ENCODE peak calls at places on chromosomes 13 and 19, in ten cellular contexts. D is left ventricle myocardium inferior; L is stomach; Y is mesendoderm; O is ovary; E is IMR-90; G is breast epithelium; W is upper lobe of right lung; F is heart right ventricle; J is CD4-positive, alpha-beta memory T cell. Z is an unnamed sample.

GRCh38 chr13:40391788-40392187 is 274.7 kb downstream of the FOXO1 start:
- DNase-seq in L (no peak), Y (no peak), G (no peak), J (no peak), F (no peak), E (no peak), O (no peak), W (no peak), D (no peak), Z (no peak)

GRCh38 chr13:62432906-62433305 is 1017.3 kb upstream of the PCDH20 start:
- DNase-seq in Y (peak; percentile 77), D (no peak), J (no peak), F (no peak), E (no peak), G (no peak), O (no peak), L (no peak), W (no peak), Z (no peak)

GRCh38 chr13:24670927-24671326 is 9.3 kb upstream of the ATP12A start:
- DNase-seq in O (no peak), L (no peak), J (no peak), E (no peak), Y (peak; percentile 93), D (no peak), G (no peak), F (no peak), W (no peak), Z (no peak)

GRCh38 chr13:45584816-45585215 is 30.7 kb downstream of the ERICH6B start:
- DNase-seq in O (no peak), E (no peak), Y (peak; percentile 56), W (no peak), G (no peak), L (no peak), J (no peak), D (no peak), F (no peak), Z (no peak)

GRCh38 chr19:30908262-30908771 is 440.9 kb downstream of the TSHZ3 start:
- DNase-seq in E (no peak), J (no peak), O (no peak), F (no peak), W (no peak), Y (no peak), G (no peak), L (no peak), D (no peak), Z (no peak)

GRCh38 chr13:99655351-99656091 is 154.2 kb downstream of the TM9SF2 start:
- DNase-seq in L (no peak), D (no peak), O (no peak), G (no peak), W (no peak), Y (peak; percentile 55), F (no peak), E (peak; percentile 24), J (no peak), Z (no peak)

GRCh38 chr13:73625562-73626339 is 508.5 kb downstream of the KLF12 start:
- DNase-seq in D (no peak), G (no peak), E (no peak), J (peak; percentile 62), O (no peak), F (no peak), W (no peak), Y (no peak), L (no peak), Z (no peak)

GRCh38 chr19:35044317-35045117 is 3.0 kb downstream of the HPN start:
- DNase-seq in W (no peak), Y (peak; percentile 72), O (peak; percentile 50), E (peak; percentile 43), L (peak; percentile 68), G (no peak), J (peak; percentile 49), D (peak; percentile 63), F (peak; percentile 55), Z (peak; percentile 54)

GRCh38 chr13:52809310-52809769 is 39.1 kb downstream of the PCDH8 start:
- DNase-seq in Y (peak; percentile 90), O (no peak), J (peak; percentile 9), W (peak; percentile 73), G (peak; percentile 59), L (peak; percentile 28), F (peak; percentile 76), D (peak; percentile 33), E (peak; percentile 39), Z (peak; percentile 37)

GRCh38 chr19:36819130-36819630 is 19.0 kb downstream of the ZNF790 start:
- DNase-seq in J (no peak), L (no peak), F (no peak), Y (peak; percentile 29), G (no peak), E (no peak), O (no peak), W (no peak), D (no peak), Z (no peak)

GRCh38 chr19:43470288-43470687 is 4.9 kb upstream of the LYPD3 start:
- DNase-seq in W (no peak), G (no peak), Y (peak; percentile 68), E (peak; percentile 93), L (no peak), D (no peak), O (no peak), F (no peak), J (peak; percentile 22), Z (no peak)

GRCh38 chr19:35560677-35561076 is 2.8 kb downstream of the ATP4A start:
- DNase-seq in G (no peak), F (no peak), L (no peak), W (no peak), E (no peak), Y (no peak), O (no peak), J (no peak), D (no peak), Z (no peak)

GRCh38 chr13:91719033-91719432 is 320.6 kb downstream of the GPC5 start:
- DNase-seq in D (no peak), L (no peak), E (peak; percentile 14), O (no peak), F (no peak), J (no peak), Y (peak; percentile 31), W (no peak), G (no peak), Z (peak; percentile 28)

GRCh38 chr13:90365130-90365529 is 982.4 kb upstream of the MIR17HG start:
- DNase-seq in O (no peak), G (no peak), L (no peak), D (no peak), E (no peak), Y (no peak), W (no peak), J (no peak), F (no peak), Z (no peak)

GRCh38 chr13:44903596-44903995 is 85.7 kb downstream of the NUFIP1 start:
- DNase-seq in W (peak; percentile 67), Y (peak; percentile 54), E (peak; percentile 84), D (peak; percentile 86), L (peak; percentile 58), G (no peak), J (no peak), O (peak; percentile 78), F (peak; percentile 71), Z (peak; percentile 82)

GRCh38 chr19:34189199-34189916 is 17.1 kb downstream of the LSM14A start:
- DNase-seq in O (no peak), Y (no peak), W (no peak), E (no peak), F (no peak), G (no peak), D (no peak), L (no peak), J (no peak), Z (no peak)

DNA sequence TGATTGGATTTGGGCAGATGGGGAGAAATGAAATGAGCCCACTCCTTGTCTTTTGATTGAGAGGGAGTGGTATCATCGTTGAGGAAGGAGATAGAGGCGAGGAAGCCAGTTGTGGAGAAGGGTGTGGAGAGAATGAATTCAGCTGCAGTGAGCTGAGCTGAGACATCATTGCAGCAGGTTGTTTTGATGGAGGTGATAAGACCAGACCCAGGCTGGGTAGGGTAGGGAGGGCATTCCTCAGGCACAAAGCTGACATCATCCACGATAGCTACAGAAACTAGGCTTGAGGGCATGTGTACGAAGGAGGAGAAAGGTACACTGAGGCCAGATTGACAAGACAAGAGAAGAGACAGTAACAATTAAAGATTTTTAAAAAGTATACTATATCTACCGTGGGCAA is 1500.9 kb upstream of the SLC10A2 start:
- DNase-seq in O (no peak), L (no peak), D (no peak), E (no peak), F (no peak), W (no peak), J (no peak), G (no peak), Y (peak; percentile 47), Z (no peak)
- H3K4me1 ChIP-seq in O (no peaks in the 10 kb centered on the region), L (no peaks in the 10 kb centered on the region), D (peaks cover 9% of the 10 kb centered on the region), E (peaks cover 1% of the 10 kb centered on the region), F (no peaks in the 10 kb centered on the region), W (no peaks in the 10 kb centered on the region), J (no peaks in the 10 kb centered on the region), G (no peaks in the 10 kb centered on the region), Y (no peaks in the 10 kb centered on the region), Z (no peaks in the 10 kb centered on the region)

DNA sequence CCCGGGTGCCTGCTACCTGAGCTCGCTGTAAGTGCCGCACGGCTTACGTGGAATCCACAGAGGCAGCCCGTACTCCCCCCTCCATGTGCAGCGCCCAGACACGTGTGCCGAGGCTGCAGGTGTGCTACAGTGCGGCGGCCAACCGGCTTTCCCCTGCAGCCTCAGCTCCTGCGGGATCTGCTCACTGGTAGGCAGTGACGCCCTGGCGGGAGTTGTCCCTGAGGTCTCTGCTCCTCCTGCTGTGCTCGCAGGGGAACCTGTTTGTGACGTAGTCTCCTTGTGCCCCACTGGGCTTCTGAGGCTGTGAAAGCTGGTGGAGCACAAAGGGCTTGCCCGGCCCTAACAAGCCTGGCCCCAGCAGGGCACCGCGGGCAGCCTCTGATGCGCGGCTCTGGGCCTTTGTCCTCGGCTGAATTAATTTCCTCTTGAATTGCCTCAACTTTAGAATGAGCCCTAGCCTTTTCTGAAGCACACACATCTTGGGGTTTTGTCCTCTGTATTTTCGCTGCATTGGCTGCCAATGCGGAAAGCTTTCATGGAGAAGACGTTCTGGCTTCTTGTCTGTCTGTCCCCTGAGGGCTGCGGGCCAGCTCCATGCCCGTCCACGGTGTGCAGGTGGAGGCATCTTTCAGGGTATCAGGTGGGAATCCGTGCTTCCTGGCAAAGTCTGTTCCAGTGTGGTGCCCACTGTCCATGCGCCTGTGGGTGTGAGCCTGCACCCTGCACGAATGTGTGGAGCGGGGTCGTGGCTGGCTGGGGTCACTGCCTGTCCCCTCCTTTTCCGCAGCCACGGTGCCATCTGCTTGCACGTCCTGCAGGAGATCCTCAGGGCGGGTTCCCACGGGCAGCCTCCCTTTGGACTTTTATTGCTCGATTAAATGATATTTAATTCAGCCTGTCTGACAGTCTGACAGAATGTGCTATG is 77.3 kb upstream of the MCF2L start:
- DNase-seq in G (no peak), L (peak; percentile 40), F (no peak), E (no peak), D (no peak), J (no peak), O (no peak), W (no peak), Y (no peak), Z (no peak)
- H3K4me1 ChIP-seq in G (no peaks in the 10 kb centered on the region), L (peaks cover 32% of the 10 kb centered on the region), F (peaks cover 7% of the 10 kb centered on the region), E (peaks cover 2% of the 10 kb centered on the region), D (peaks cover 36% of the 10 kb centered on the region), J (peaks cover 10% of the 10 kb centered on the region), O (peaks cover 4% of the 10 kb centered on the region), W (peaks cover 24% of the 10 kb centered on the region), Y (peaks cover 8% of the 10 kb centered on the region), Z (peaks cover 19% of the 10 kb centered on the region)

GRCh38 chr19:48635263-48635965 is 1.8 kb downstream of the DBP start:
- DNase-seq in F (peak; percentile 78), O (peak; percentile 84), D (peak; percentile 77), J (peak; percentile 70), W (peak; percentile 90), G (peak; percentile 83), E (no peak), Y (no peak), L (peak; percentile 75), Z (peak; percentile 81)
- H3K4me1 ChIP-seq in F (peaks cover 19% of the 10 kb centered on the region), O (peaks cover 20% of the 10 kb centered on the region), D (peaks cover 75% of the 10 kb centered on the region), J (peaks cover 46% of the 10 kb centered on the region), W (peaks cover 43% of the 10 kb centered on the region), G (no peaks in the 10 kb centered on the region), E (peaks cover 39% of the 10 kb centered on the region), Y (peaks cover 13% of the 10 kb centered on the region), L (peaks cover 87% of the 10 kb centered on the region), Z (peaks cover 63% of the 10 kb centered on the region)

GRCh38 chr13:110133425-110134235 is 173.3 kb downstream of the COL4A1 start:
- DNase-seq in J (no peak), E (no peak), L (no peak), Y (peak; percentile 47), D (no peak), G (no peak), O (no peak), F (no peak), W (no peak), Z (no peak)
- H3K4me1 ChIP-seq in J (peaks cover 14% of the 10 kb centered on the region), E (peaks cover 4% of the 10 kb centered on the region), L (peaks cover 18% of the 10 kb centered on the region), Y (peaks cover 16% of the 10 kb centered on the region), D (peaks cover 69% of the 10 kb centered on the region), G (no peaks in the 10 kb centered on the region), O (no peaks in the 10 kb centered on the region), F (peaks cover 5% of the 10 kb centered on the region), W (no peaks in the 10 kb centered on the region), Z (peaks cover 7% of the 10 kb centered on the region)